ENCODE peak calls at places on chromosomes 16 and 17, in six cellular contexts. One of them, this sample, is unnamed.

GRCh38 chr17:28325221-28325620 is 6.2 kb downstream of the TMEM97 start:
- DNase-seq in Panc1: no peak
- DNase-seq in H1: no peak
- DNase-seq in neural crest cell: no peak
- DNase-seq in progenitor cell of endocrine pancreas: no peak
- DNase-seq in stomach: no peak
- DNase-seq in this sample: no peak

GRCh38 chr16:62872339-62872738 is 836.1 kb upstream of the CDH8 start:
- DNase-seq in neural crest cell: no peak
- DNase-seq in progenitor cell of endocrine pancreas: no peak
- DNase-seq in stomach: no peak
- DNase-seq in H1: no peak
- DNase-seq in Panc1: no peak
- DNase-seq in this sample: no peak

GRCh38 chr17:69960755-69961154 is 114.3 kb upstream of the KCNJ16 start:
- DNase-seq in stomach: peak
- DNase-seq in H1: no peak
- DNase-seq in progenitor cell of endocrine pancreas: no peak
- DNase-seq in neural crest cell: no peak
- DNase-seq in Panc1: no peak
- DNase-seq in this sample: peak

GRCh38 chr16:9297437-9298113 is 206.1 kb downstream of the HAPSTR1 start:
- DNase-seq in neural crest cell: peak
- DNase-seq in Panc1: no peak
- DNase-seq in progenitor cell of endocrine pancreas: no peak
- DNase-seq in stomach: peak
- DNase-seq in H1: peak
- DNase-seq in this sample: no peak

GRCh38 chr17:74272731-74273201 is 1.3 kb upstream of the DNAI2 start:
- DNase-seq in neural crest cell: no peak
- DNase-seq in Panc1: no peak
- DNase-seq in H1: no peak
- DNase-seq in stomach: no peak
- DNase-seq in progenitor cell of endocrine pancreas: no peak
- DNase-seq in this sample: no peak

GRCh38 chr17:14355556-14355955 is 54.7 kb downstream of the HS3ST3B1 start:
- DNase-seq in progenitor cell of endocrine pancreas: no peak
- DNase-seq in neural crest cell: no peak
- DNase-seq in H1: no peak
- DNase-seq in stomach: no peak
- DNase-seq in Panc1: no peak
- DNase-seq in this sample: peak

GRCh38 chr17:18004901-18005305 is 32.2 kb downstream of the DRC3 start:
- DNase-seq in progenitor cell of endocrine pancreas: no peak
- DNase-seq in neural crest cell: no peak
- DNase-seq in Panc1: no peak
- DNase-seq in stomach: no peak
- DNase-seq in H1: no peak
- DNase-seq in this sample: no peak

GRCh38 chr16:11602321-11602720 is 15.6 kb upstream of the LITAF start:
- DNase-seq in H1: no peak
- DNase-seq in Panc1: no peak
- DNase-seq in neural crest cell: no peak
- DNase-seq in stomach: no peak
- DNase-seq in progenitor cell of endocrine pancreas: no peak
- DNase-seq in this sample: no peak

GRCh38 chr16:67562526-67562917 is at the start of gene CTCF:
- DNase-seq in H1: no peak
- DNase-seq in progenitor cell of endocrine pancreas: peak
- DNase-seq in stomach: peak
- DNase-seq in Panc1: no peak
- DNase-seq in neural crest cell: no peak
- DNase-seq in this sample: peak

GRCh38 chr17:19460695-19461094 is 49.7 kb downstream of the RNF112 start:
- DNase-seq in progenitor cell of endocrine pancreas: no peak
- DNase-seq in stomach: no peak
- DNase-seq in H1: no peak
- DNase-seq in neural crest cell: no peak
- DNase-seq in Panc1: no peak
- DNase-seq in this sample: no peak

GRCh38 chr17:63311416-63311937 is 134.6 kb downstream of the CYB561 start:
- DNase-seq in neural crest cell: no peak
- DNase-seq in H1: no peak
- DNase-seq in progenitor cell of endocrine pancreas: no peak
- DNase-seq in Panc1: no peak
- DNase-seq in stomach: no peak
- DNase-seq in this sample: peak

GRCh38 chr16:88366032-88366703 is 16.6 kb upstream of the ZNF469 start:
- DNase-seq in neural crest cell: no peak
- DNase-seq in progenitor cell of endocrine pancreas: no peak
- DNase-seq in H1: no peak
- DNase-seq in stomach: no peak
- DNase-seq in Panc1: no peak
- DNase-seq in this sample: no peak

GRCh38 chr17:43105146-43105545 is 20.0 kb downstream of the BRCA1 start:
- DNase-seq in Panc1: no peak
- DNase-seq in progenitor cell of endocrine pancreas: no peak
- DNase-seq in neural crest cell: no peak
- DNase-seq in H1: no peak
- DNase-seq in stomach: no peak
- DNase-seq in this sample: no peak

GRCh38 chr17:82006468-82007227 is 16.0 kb downstream of the CENPX start:
- DNase-seq in stomach: no peak
- DNase-seq in Panc1: no peak
- DNase-seq in H1: no peak
- DNase-seq in progenitor cell of endocrine pancreas: no peak
- DNase-seq in neural crest cell: no peak
- DNase-seq in this sample: peak

GRCh38 chr17:385195-385835 is 32.7 kb upstream of the RPH3AL start:
- DNase-seq in Panc1: no peak
- DNase-seq in neural crest cell: no peak
- DNase-seq in progenitor cell of endocrine pancreas: peak
- DNase-seq in H1: no peak
- DNase-seq in stomach: peak
- DNase-seq in this sample: no peak

GRCh38 chr17:73369126-73369525 is 57.3 kb upstream of the CDC42EP4 start:
- DNase-seq in neural crest cell: no peak
- DNase-seq in progenitor cell of endocrine pancreas: no peak
- DNase-seq in Panc1: no peak
- DNase-seq in stomach: peak
- DNase-seq in H1: no peak
- DNase-seq in this sample: peak

GRCh38 chr16:66750279-66751134 is 902 bp downstream of the DYNC1LI2 start:
- DNase-seq in progenitor cell of endocrine pancreas: no peak
- DNase-seq in stomach: no peak
- DNase-seq in Panc1: no peak
- DNase-seq in H1: no peak
- DNase-seq in neural crest cell: no peak
- DNase-seq in this sample: peak

GRCh38 chr16:54291981-54292487 is 5.4 kb upstream of the IRX3 start:
- DNase-seq in H1: no peak
- DNase-seq in stomach: no peak
- DNase-seq in neural crest cell: no peak
- DNase-seq in progenitor cell of endocrine pancreas: no peak
- DNase-seq in Panc1: no peak
- DNase-seq in this sample: no peak

GRCh38 chr16:29990883-29991570 is 4.4 kb downstream of the HIRIP3 start:
- DNase-seq in stomach: no peak
- DNase-seq in neural crest cell: no peak
- DNase-seq in H1: no peak
- DNase-seq in Panc1: no peak
- DNase-seq in progenitor cell of endocrine pancreas: no peak
- DNase-seq in this sample: no peak

GRCh38 chr16:12321363-12321762 is 344.8 kb downstream of the SNX29 start:
- DNase-seq in H1: no peak
- DNase-seq in neural crest cell: no peak
- DNase-seq in progenitor cell of endocrine pancreas: no peak
- DNase-seq in Panc1: no peak
- DNase-seq in stomach: no peak
- DNase-seq in this sample: no peak

GRCh38 chr16:55125818-55126385 is 195.2 kb downstream of the IRX5 start:
- DNase-seq in Panc1: no peak
- DNase-seq in neural crest cell: no peak
- DNase-seq in H1: no peak
- DNase-seq in stomach: no peak
- DNase-seq in progenitor cell of endocrine pancreas: no peak
- DNase-seq in this sample: no peak

GRCh38 chr17:51372345-51373004 is 112.1 kb downstream of the UTP18 start:
- DNase-seq in neural crest cell: peak
- DNase-seq in progenitor cell of endocrine pancreas: no peak
- DNase-seq in stomach: no peak
- DNase-seq in H1: no peak
- DNase-seq in Panc1: no peak
- DNase-seq in this sample: peak

GRCh38 chr17:51366866-51367265 is 106.5 kb downstream of the UTP18 start:
- DNase-seq in neural crest cell: no peak
- DNase-seq in progenitor cell of endocrine pancreas: no peak
- DNase-seq in stomach: no peak
- DNase-seq in H1: no peak
- DNase-seq in Panc1: no peak
- DNase-seq in this sample: no peak

GRCh38 chr17:51373489-51374194 is 113.3 kb downstream of the UTP18 start:
- DNase-seq in H1: no peak
- DNase-seq in Panc1: no peak
- DNase-seq in stomach: no peak
- DNase-seq in neural crest cell: no peak
- DNase-seq in progenitor cell of endocrine pancreas: no peak
- DNase-seq in this sample: no peak

GRCh38 chr17:51374220-51374619 is 113.9 kb downstream of the UTP18 start:
- DNase-seq in neural crest cell: no peak
- DNase-seq in H1: no peak
- DNase-seq in progenitor cell of endocrine pancreas: no peak
- DNase-seq in stomach: no peak
- DNase-seq in Panc1: no peak
- DNase-seq in this sample: no peak

DNA sequence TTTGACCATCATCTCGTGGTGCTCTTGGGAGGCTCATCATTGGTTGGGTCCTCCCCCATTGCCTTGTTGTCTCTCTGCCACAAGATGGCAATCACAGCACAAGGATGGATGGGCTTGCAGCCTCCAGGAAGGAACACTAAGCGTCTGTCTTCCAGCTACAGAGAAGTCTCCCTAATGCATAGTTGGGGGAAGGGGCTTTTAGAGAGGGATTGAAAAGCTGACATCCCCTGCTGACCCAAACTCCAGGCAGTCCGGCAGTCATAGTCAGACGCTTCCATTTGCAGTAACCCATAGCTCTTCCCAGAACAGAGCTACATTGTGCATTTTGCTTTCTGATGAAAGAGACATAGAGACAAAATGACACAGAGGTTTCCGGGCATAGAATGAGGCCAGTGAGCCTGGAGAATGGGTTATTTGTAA is 111.4 kb downstream of the UTP18 start:
- DNase-seq in H1: peak
- DNase-seq in stomach: no peak
- DNase-seq in progenitor cell of endocrine pancreas: peak
- DNase-seq in Panc1: peak
- DNase-seq in neural crest cell: peak
- DNase-seq in this sample: peak
- TF ChIP-seq CTCF in H1: peak
- TF ChIP-seq CTCF in stomach: no peak
- TF ChIP-seq CTCF in progenitor cell of endocrine pancreas: peak
- TF ChIP-seq CTCF in Panc1: peak
- TF ChIP-seq CTCF in neural crest cell: peak
- TF ChIP-seq CTCF in this sample: peak

GRCh38 chr17:60229189-60229802 is 79.5 kb downstream of the CA4 start:
- DNase-seq in Panc1: no peak
- DNase-seq in H1: no peak
- DNase-seq in progenitor cell of endocrine pancreas: no peak
- DNase-seq in neural crest cell: no peak
- DNase-seq in stomach: no peak
- DNase-seq in this sample: peak

GRCh38 chr17:60230358-60230757 is 80.6 kb downstream of the CA4 start:
- DNase-seq in Panc1: no peak
- DNase-seq in stomach: no peak
- DNase-seq in H1: no peak
- DNase-seq in progenitor cell of endocrine pancreas: no peak
- DNase-seq in neural crest cell: no peak
- DNase-seq in this sample: peak

GRCh38 chr17:60231691-60232090 is 81.9 kb downstream of the CA4 start:
- DNase-seq in H1: no peak
- DNase-seq in neural crest cell: no peak
- DNase-seq in stomach: no peak
- DNase-seq in progenitor cell of endocrine pancreas: no peak
- DNase-seq in Panc1: no peak
- DNase-seq in this sample: peak

GRCh38 chr17:60231234-60231633 is 81.5 kb downstream of the CA4 start:
- DNase-seq in neural crest cell: no peak
- DNase-seq in H1: no peak
- DNase-seq in progenitor cell of endocrine pancreas: no peak
- DNase-seq in Panc1: no peak
- DNase-seq in stomach: no peak
- DNase-seq in this sample: peak
- TF ChIP-seq CTCF in neural crest cell: peak
- TF ChIP-seq CTCF in H1: peak
- TF ChIP-seq CTCF in progenitor cell of endocrine pancreas: peak
- TF ChIP-seq CTCF in Panc1: peak
- TF ChIP-seq CTCF in stomach: peak
- TF ChIP-seq CTCF in this sample: peak

DNA sequence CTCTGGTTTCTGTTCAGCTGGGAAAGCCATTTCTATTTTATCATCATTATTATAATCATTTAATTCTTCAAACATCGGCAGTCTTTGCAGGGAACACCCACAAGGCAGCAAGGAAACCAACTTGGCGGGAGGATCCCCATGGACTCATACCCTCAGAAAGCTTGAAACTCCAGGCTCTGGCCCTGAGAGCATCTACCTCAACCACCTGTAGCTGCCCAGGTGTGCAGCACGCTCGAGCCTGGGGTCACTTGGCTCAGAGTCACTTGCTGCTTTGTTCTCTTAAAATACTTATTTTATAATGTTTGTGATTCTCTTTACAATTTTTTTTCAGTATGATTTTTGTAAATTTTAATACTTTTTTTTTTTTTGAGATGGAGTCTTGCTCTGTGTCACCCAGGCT is 6.8 kb upstream of the ZNF423 start:
- DNase-seq in stomach: no peak
- DNase-seq in neural crest cell: no peak
- DNase-seq in H1: no peak
- DNase-seq in Panc1: no peak
- DNase-seq in progenitor cell of endocrine pancreas: no peak
- DNase-seq in this sample: no peak
- TF ChIP-seq CTCF in stomach: no peak
- TF ChIP-seq CTCF in neural crest cell: no peak
- TF ChIP-seq CTCF in H1: no peak
- TF ChIP-seq CTCF in Panc1: no peak
- TF ChIP-seq CTCF in progenitor cell of endocrine pancreas: no peak
- TF ChIP-seq CTCF in this sample: no peak

DNA sequence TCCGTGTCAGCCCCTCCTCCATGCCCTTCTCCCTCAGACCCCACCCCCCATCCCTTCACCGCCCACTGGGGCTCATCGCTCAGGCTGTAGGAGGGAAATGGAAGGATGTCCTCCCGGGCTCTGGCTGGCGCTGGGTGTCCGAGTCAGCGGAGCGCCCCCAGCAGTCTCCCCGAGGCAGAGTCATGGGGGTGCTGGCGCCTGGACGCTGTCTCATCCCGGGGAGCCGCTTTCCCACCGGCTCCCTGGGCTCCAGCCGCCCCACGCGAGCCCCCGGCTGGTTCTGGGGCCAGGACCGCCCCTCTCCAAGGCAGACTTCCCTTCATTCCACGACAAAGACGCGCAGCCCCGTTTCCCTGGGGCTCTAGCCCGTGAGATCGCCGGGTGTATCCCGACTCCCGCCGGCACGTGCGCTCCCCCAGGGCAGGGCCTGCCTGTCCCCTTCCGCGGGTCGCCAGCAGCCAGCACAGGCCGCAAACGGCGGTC is 398 bp upstream of the ANTKMT start:
- DNase-seq in progenitor cell of endocrine pancreas: no peak
- DNase-seq in H1: no peak
- DNase-seq in stomach: no peak
- DNase-seq in neural crest cell: peak
- DNase-seq in Panc1: no peak
- DNase-seq in this sample: peak
- TF ChIP-seq CTCF in progenitor cell of endocrine pancreas: no peak
- TF ChIP-seq CTCF in H1: peak
- TF ChIP-seq CTCF in stomach: no peak
- TF ChIP-seq CTCF in neural crest cell: no peak
- TF ChIP-seq CTCF in Panc1: peak
- TF ChIP-seq CTCF in this sample: peak